ENCODE peak calls at places on chromosomes 7 and 10, in four cellular contexts. R is Calu3, H is EL, S is NCI-H2029. C is an unnamed sample.

GRCh38 chr10:95475003-95475383 is 86.2 kb downstream of the SORBS1 start:
- DNase-seq in R (no peak), H (no peak), S (no peak), C (no peak)

GRCh38 chr7:68399991-68400590 is 1198.2 kb upstream of the AUTS2 start:
- DNase-seq in R (no peak), H (no peak), S (no peak), C (no peak)

GRCh38 chr10:7311256-7312178 is 99.3 kb downstream of the SFMBT2 start:
- DNase-seq in R (peak), H (no peak), S (no peak), C (no peak)

GRCh38 chr7:44150466-44150832 is 9.3 kb upstream of the MYL7 start:
- DNase-seq in R (no peak), H (no peak), S (no peak), C (no peak)

GRCh38 chr7:43647314-43647691 is 64.4 kb downstream of the STK17A start:
- DNase-seq in R (no peak), H (peak), S (peak), C (no peak)

GRCh38 chr7:157008206-157009169 is 2.0 kb downstream of the MNX1 start:
- DNase-seq in R (no peak), H (no peak), S (no peak), C (no peak)

GRCh38 chr7:158516524-158516923 is 71.1 kb downstream of the PTPRN2 start:
- DNase-seq in R (no peak), H (no peak), S (no peak), C (no peak)

GRCh38 chr7:156751319-156751718 is 110.7 kb downstream of the RNF32 start:
- DNase-seq in R (no peak), H (peak), S (no peak), C (peak)

GRCh38 chr10:33803248-33803647 is 468.8 kb upstream of the NRP1 start:
- DNase-seq in R (peak), H (peak), S (no peak), C (no peak)

GRCh38 chr7:129166745-129167144 is 21.7 kb upstream of the SMO start:
- DNase-seq in R (no peak), H (no peak), S (no peak), C (no peak)

GRCh38 chr7:27516415-27516814 is 146.3 kb downstream of the HIBADH start:
- DNase-seq in R (no peak), H (no peak), S (no peak), C (no peak)

GRCh38 chr7:114715907-114716306 is 206.0 kb upstream of the MDFIC start:
- DNase-seq in R (no peak), H (peak), S (no peak), C (no peak)